ENCODE peak calls at places on chromosome 10, in nine cellular contexts. S is CD8-positive, alpha-beta T cell; I is AG04449; M is NCI-H226; P is transverse colon; K is GOT3; B is fibroblast of mammary gland; Z is hypothalamus; E is CD4-positive, alpha-beta T cell. R is an unnamed sample.

GRCh38 chr10:114022292-114022691 is 21.4 kb upstream of the ADRB1 start:
- DNase-seq in M (no peak), S (no peak), Z (no peak), I (no peak), P (peak; percentile 11), B (peak; percentile 80), K (no peak), E (no peak), R (no peak)

GRCh38 chr10:49762566-49762877 is 399 bp upstream of the OGDHL start:
- DNase-seq in B (no peak), I (no peak), Z (no peak), K (no peak), M (no peak), P (no peak), S (no peak), E (no peak), R (no peak)

GRCh38 chr10:18658301-18658991 is 785 bp upstream of the ARL5B start:
- DNase-seq in B (peak; percentile 57), K (no peak), P (peak; percentile 19), M (no peak), S (no peak), Z (no peak), E (no peak), I (no peak), R (peak; percentile 72)

GRCh38 chr10:18659784-18660561 is 742 bp downstream of the ARL5B start:
- DNase-seq in I (no peak), Z (no peak), S (no peak), P (peak; percentile 76), M (no peak), E (no peak), K (no peak), B (peak; percentile 36), R (no peak)

GRCh38 chr10:131149586-131149985 is 161.9 kb downstream of the TCERG1L start:
- DNase-seq in S (no peak), K (no peak), E (no peak), P (no peak), Z (no peak), M (no peak), B (no peak), I (no peak), R (no peak)

GRCh38 chr10:131726460-131726861 is 174.3 kb upstream of the PPP2R2D start:
- DNase-seq in P (no peak), Z (no peak), S (no peak), B (no peak), M (no peak), K (no peak), I (no peak), E (no peak), R (peak; percentile 35)

GRCh38 chr10:104325436-104326430 is 12.5 kb downstream of the ITPRIP start:
- DNase-seq in S (no peak), E (no peak), Z (no peak), K (no peak), M (no peak), P (no peak), I (no peak), B (peak; percentile 30), R (peak; percentile 63)

GRCh38 chr10:114638874-114639625 is 19.0 kb downstream of the ABLIM1 start:
- DNase-seq in K (no peak), B (peak; percentile 88), S (no peak), Z (no peak), M (peak; percentile 13), P (no peak), E (no peak), I (peak; percentile 98), R (no peak)

GRCh38 chr10:60807499-60807898 is 29.2 kb downstream of the CDK1 start:
- DNase-seq in M (no peak), P (no peak), S (no peak), E (no peak), I (no peak), K (no peak), Z (no peak), B (no peak), R (no peak)